ENCODE peak calls at places on chromosomes 13 and 19, in four cellular contexts. W, S, Y and B are unnamed samples.

GRCh38 chr13:29704648-29705047 is 109.2 kb upstream of the SLC7A1 start:
- DNase-seq in Y (no peak), S (no peak), W (no peak), B (no peak)

GRCh38 chr19:1076951-1077350 is 10.0 kb downstream of the ARHGAP45 start:
- DNase-seq in W (peak; percentile 78), Y (peak; percentile 86), S (no peak), B (no peak)

GRCh38 chr19:46489445-46490272 is 6.0 kb downstream of the PNMA8B start:
- DNase-seq in W (no peak), Y (peak; percentile 86), S (no peak), B (no peak)

GRCh38 chr13:23748109-23748508 is 141.1 kb downstream of the MIPEP start:
- DNase-seq in S (no peak), W (no peak), Y (no peak), B (no peak)

GRCh38 chr19:30897034-30897433 is 452.2 kb downstream of the TSHZ3 start:
- DNase-seq in W (no peak), S (no peak), Y (no peak), B (no peak)

GRCh38 chr19:1568320-1569019 is at the start of gene MEX3D:
- DNase-seq in S (no peak), Y (peak; percentile 93), W (peak; percentile 73), B (peak; percentile 98)

GRCh38 chr19:14091086-14091884 is 734 bp upstream of the SAMD1 start:
- DNase-seq in Y (peak; percentile 81), S (no peak), W (peak; percentile 64), B (peak; percentile 82)

GRCh38 chr19:10805758-10806247 is 30.2 kb downstream of the TMED1 start:
- DNase-seq in W (no peak), Y (no peak), S (no peak), B (no peak)

GRCh38 chr19:30085394-30085793 is 143.4 kb downstream of the URI1 start:
- DNase-seq in W (no peak), Y (no peak), S (no peak), B (no peak)

GRCh38 chr19:1279782-1280341 is 4.5 kb downstream of the FAM174C start:
- DNase-seq in Y (peak; percentile 94), S (no peak), W (peak; percentile 80), B (peak; percentile 97)

GRCh38 chr19:48745208-48745995 is 1.3 kb downstream of the IZUMO1 start:
- DNase-seq in W (peak; percentile 49), S (peak; percentile 33), Y (peak; percentile 73), B (peak; percentile 87)

GRCh38 chr13:99374994-99375805 is 68.0 kb upstream of the GPR183 start:
- DNase-seq in W (no peak), Y (no peak), S (no peak), B (no peak)

GRCh38 chr13:25922373-25922772 is 129.4 kb downstream of the SHISA2 start:
- DNase-seq in S (no peak), Y (no peak), W (no peak), B (no peak)

GRCh38 chr19:3771033-3771905 is 759 bp downstream of the RAX2 start:
- DNase-seq in W (no peak), S (no peak), Y (peak; percentile 42), B (no peak)

GRCh38 chr19:29329460-29330134 is 116.6 kb upstream of the UQCRFS1 start:
- DNase-seq in S (no peak), W (no peak), Y (no peak), B (no peak)

GRCh38 chr13:97113231-97114001 is 108.7 kb upstream of the MBNL2 start:
- DNase-seq in Y (no peak), W (no peak), S (no peak), B (no peak)

GRCh38 chr19:58229255-58229639 is 533 bp downstream of the ZNF544 start:
- DNase-seq in Y (no peak), S (no peak), W (peak; percentile 4), B (peak; percentile 34)

GRCh38 chr19:12974301-12975220 is 5.2 kb downstream of the DAND5 start:
- DNase-seq in Y (peak; percentile 34), W (no peak), S (no peak), B (peak; percentile 81)

GRCh38 chr13:25069236-25069635 is 26.7 kb upstream of the PABPC3 start:
- DNase-seq in S (no peak), Y (no peak), W (no peak), B (no peak)

GRCh38 chr19:20066861-20067260 is 10.9 kb upstream of the ZNF90 start:
- DNase-seq in Y (no peak), W (no peak), S (no peak), B (no peak)

GRCh38 chr19:17610384-17610783 is 54.9 kb downstream of the COLGALT1 start:
- DNase-seq in W (no peak), Y (no peak), S (no peak), B (no peak)

GRCh38 chr19:30799854-30800755 is 427.9 kb downstream of the ZNF536 start:
- DNase-seq in W (peak; percentile 10), Y (peak; percentile 74), S (no peak), B (peak; percentile 56)

GRCh38 chr13:86870388-86870966 is 800.7 kb upstream of the SLITRK5 start:
- DNase-seq in Y (no peak), S (no peak), W (no peak), B (no peak)

GRCh38 chr13:74115138-74115537 is 19.1 kb downstream of the KLF12 start:
- DNase-seq in W (no peak), Y (no peak), S (no peak), B (no peak)

GRCh38 chr13:41017153-41017552 is 2.0 kb downstream of the ELF1 start:
- DNase-seq in W (no peak), S (no peak), Y (no peak), B (no peak)

GRCh38 chr19:328025-328505 is 16.5 kb downstream of the MIER2 start:
- DNase-seq in W (no peak), Y (no peak), S (no peak), B (no peak)

GRCh38 chr19:6521718-6522646 is 8.8 kb upstream of the TNFSF9 start:
- DNase-seq in W (no peak), S (no peak), Y (peak; percentile 61), B (no peak)

GRCh38 chr13:20305587-20305986 is 73.5 kb upstream of the GJB6 start:
- DNase-seq in W (no peak), S (no peak), Y (no peak), B (no peak)

GRCh38 chr13:95341441-95341840 is 40.2 kb upstream of the ABCC4 start:
- DNase-seq in S (no peak), W (no peak), Y (no peak), B (no peak)

GRCh38 chr13:51125495-51126226 is 14.6 kb upstream of the C13orf42 start:
- DNase-seq in S (peak; percentile 31), Y (peak; percentile 67), W (peak; percentile 41), B (peak; percentile 23)

GRCh38 chr19:41641879-41642485 is 15.1 kb upstream of the CEACAM4 start:
- DNase-seq in S (peak; percentile 17), W (peak; percentile 73), Y (no peak), B (peak; percentile 64)

GRCh38 chr19:33831835-33832234 is 35.2 kb downstream of the KCTD15 start:
- DNase-seq in W (no peak), S (no peak), Y (no peak), B (no peak)

GRCh38 chr19:38441660-38442348 is 8.3 kb downstream of the RYR1 start:
- DNase-seq in Y (no peak), S (no peak), W (no peak), B (no peak)

GRCh38 chr19:46546194-46546896 is 50.7 kb upstream of the PNMA8B start:
- DNase-seq in Y (peak; percentile 59), W (no peak), S (peak; percentile 4), B (peak; percentile 60)

GRCh38 chr13:108609353-108609752 is 20.1 kb upstream of the MYO16 start:
- DNase-seq in S (peak; percentile 9), Y (no peak), W (no peak), B (no peak)

GRCh38 chr13:76523740-76524382 is 362.3 kb downstream of the KCTD12 start:
- DNase-seq in S (no peak), Y (no peak), W (no peak), B (no peak)

GRCh38 chr13:52845334-52845761 is 3.1 kb downstream of the PCDH8 start:
- DNase-seq in S (no peak), W (no peak), Y (no peak), B (no peak)

GRCh38 chr13:42392706-42393572 is 121.0 kb downstream of the AKAP11 start:
- DNase-seq in S (no peak), W (no peak), Y (no peak), B (no peak)

GRCh38 chr13:110520431-110521295 is 40.9 kb downstream of the RAB20 start:
- DNase-seq in W (no peak), Y (peak; percentile 86), S (peak; percentile 54), B (no peak)